ENCODE peak calls at places on chromosomes 3 and 15, in eight cellular contexts. W, Q, S, X, T, E, U and G are unnamed samples. For H3K4me1, the result is how much of the 10 kb centered on the place peaks cover.

GRCh38 chr3:171054921-171055320 is 28.4 kb upstream of the SLC2A2 start:
- DNase-seq in W (no peak), Q (no peak), S (no peak), X (no peak), T (no peak), E (no peak), U (no peak), G (no peak)

GRCh38 chr3:71989165-71989564 is 204.2 kb upstream of the PROK2 start:
- DNase-seq in W (no peak), Q (no peak), S (no peak), X (no peak), T (no peak), E (peak), U (no peak), G (no peak)

GRCh38 chr3:47007482-47008257 is 28.2 kb downstream of the NBEAL2 start:
- DNase-seq in W (no peak), Q (no peak), S (no peak), X (no peak), T (no peak), E (no peak), U (peak), G (peak)

GRCh38 chr3:34011171-34012101 is 213.0 kb downstream of the PDCD6IP start:
- DNase-seq in W (no peak), Q (no peak), S (no peak), X (no peak), T (no peak), E (peak), U (no peak), G (no peak)

GRCh38 chr15:42056934-42057743 is 36.3 kb upstream of the PLA2G4E start:
- DNase-seq in W (no peak), Q (peak), S (peak), X (peak), T (peak), E (peak), U (peak), G (peak)

GRCh38 chr15:60536951-60537350 is 58.0 kb upstream of the ICE2 start:
- DNase-seq in W (no peak), Q (no peak), S (no peak), X (no peak), T (no peak), E (no peak), U (no peak), G (no peak)

GRCh38 chr3:99892332-99892731 is 74.7 kb downstream of the CMSS1 start:
- DNase-seq in W (no peak), Q (no peak), S (no peak), X (no peak), T (no peak), E (no peak), U (no peak), G (no peak)

GRCh38 chr3:40608091-40608490 is 83.3 kb downstream of the ZNF621 start:
- DNase-seq in W (no peak), Q (no peak), S (no peak), X (no peak), T (no peak), E (no peak), U (no peak), G (no peak)

GRCh38 chr3:65810277-65810676 is 228.4 kb downstream of the MAGI1 start:
- DNase-seq in W (no peak), Q (no peak), S (no peak), X (no peak), T (no peak), E (no peak), U (no peak), G (no peak)

GRCh38 chr3:101561630-101562328 is at the start of gene TRMT10C:
- DNase-seq in W (peak), Q (peak), S (peak), X (peak), T (peak), E (peak), U (peak), G (peak)
- TF ChIP-seq POLR2A in W (peak), Q (peak), S (peak), X (peak), T (peak), E (peak), U (peak), G (peak)

DNA sequence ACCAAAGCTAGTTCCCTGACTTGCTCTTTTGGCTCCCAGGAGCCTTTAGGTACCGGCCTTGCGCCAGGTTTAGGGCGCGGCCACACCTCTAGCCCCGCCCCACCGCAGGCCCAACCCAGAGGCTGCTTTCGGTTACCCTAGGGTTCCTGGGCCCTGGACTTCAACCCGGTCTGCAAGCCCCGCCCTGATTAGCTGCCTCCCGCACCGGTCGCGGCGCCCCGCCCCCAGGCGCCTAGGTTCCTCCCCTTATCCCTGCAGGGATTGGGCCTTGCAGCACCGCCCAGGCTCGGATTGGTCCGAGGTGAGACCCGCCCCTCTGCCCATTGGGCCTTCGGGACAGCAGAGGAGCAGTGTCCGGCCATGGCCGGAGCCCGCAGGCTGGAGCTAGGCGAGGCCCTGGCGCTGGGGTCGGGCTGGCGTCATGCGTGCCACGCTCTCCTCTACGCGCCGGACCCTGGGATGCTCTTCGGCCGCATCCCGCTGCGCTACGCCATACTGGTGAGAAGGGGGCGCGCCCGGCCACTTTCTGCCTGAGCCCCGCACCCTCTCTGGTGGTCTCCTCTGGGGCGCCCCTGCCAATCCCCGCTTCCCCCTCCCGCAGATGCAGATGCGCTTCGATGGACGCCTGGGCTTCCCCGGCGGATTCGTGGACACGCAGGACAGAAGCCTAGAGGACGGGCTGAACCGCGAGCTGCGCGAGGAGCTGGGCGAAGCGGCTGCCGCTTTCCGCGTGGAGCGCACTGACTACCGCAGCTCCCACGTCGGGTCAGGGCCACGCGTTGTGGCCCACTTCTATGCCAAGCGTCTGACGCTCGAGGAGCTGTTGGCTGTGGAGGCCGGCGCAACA is at the start of gene NUDT16:
- DNase-seq in W (peak), Q (peak), S (peak), X (peak), T (peak), E (peak), U (peak), G (peak)
- H3K4me1 ChIP-seq in W (under half), Q (under half), S (under half), X (under half), T (half or more), E (under half), U (under half), G (under half)

DNA sequence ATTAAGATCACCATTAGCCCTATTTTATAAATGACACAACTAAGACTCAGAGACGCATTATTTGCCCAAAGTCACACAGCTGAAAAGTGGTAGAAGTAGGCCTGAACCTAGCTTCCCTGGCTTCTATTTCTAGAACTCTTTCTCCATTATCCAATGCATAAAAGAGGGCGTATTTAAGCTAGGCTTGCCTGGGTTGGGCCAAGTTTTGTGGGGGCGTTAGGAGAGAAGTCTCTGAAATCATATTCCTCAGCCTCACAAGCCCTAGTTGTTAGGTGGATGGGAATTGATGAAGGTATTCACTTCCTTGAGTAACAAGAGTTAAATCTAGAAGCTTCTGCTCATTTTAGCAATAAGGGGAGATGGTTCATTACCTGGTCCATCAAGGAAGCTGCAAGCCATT is 22.3 kb downstream of the TIMP4 start:
- DNase-seq in W (no peak), Q (no peak), S (no peak), X (no peak), T (no peak), E (no peak), U (no peak), G (no peak)
- H3K27ac ChIP-seq in W (no peak), Q (no peak), S (no peak), X (no peak), T (no peak), E (no peak), U (no peak), G (no peak)

GRCh38 chr15:31344266-31344665 is 17.6 kb downstream of the KLF13 start:
- DNase-seq in W (no peak), Q (no peak), S (no peak), X (no peak), T (no peak), E (no peak), U (no peak), G (no peak)

GRCh38 chr15:31346367-31347066 is 19.9 kb downstream of the KLF13 start:
- DNase-seq in W (no peak), Q (peak), S (no peak), X (no peak), T (no peak), E (no peak), U (no peak), G (peak)

GRCh38 chr15:31345606-31346366 is 19.2 kb downstream of the KLF13 start:
- DNase-seq in W (no peak), Q (no peak), S (no peak), X (no peak), T (no peak), E (no peak), U (no peak), G (peak)

GRCh38 chr15:31343831-31344230 is 17.2 kb downstream of the KLF13 start:
- DNase-seq in W (no peak), Q (no peak), S (peak), X (no peak), T (no peak), E (no peak), U (no peak), G (no peak)

GRCh38 chr15:31344824-31345605 is 18.4 kb downstream of the KLF13 start:
- DNase-seq in W (no peak), Q (peak), S (peak), X (no peak), T (no peak), E (no peak), U (peak), G (no peak)
- TF ChIP-seq POLR2A in W (no peak), Q (peak), S (peak), X (no peak), T (no peak), E (no peak), U (no peak), G (no peak)

GRCh38 chr3:78871048-78871447 is 896.8 kb downstream of the ROBO1 start:
- DNase-seq in W (no peak), Q (no peak), S (no peak), X (no peak), T (no peak), E (no peak), U (no peak), G (no peak)
- H3K4me1 ChIP-seq in W (under half), Q (under half), S (under half), X (under half), T (under half), E (half or more), U (under half), G (under half)

GRCh38 chr3:37666618-37667017 is 195.1 kb upstream of the CTDSPL start:
- DNase-seq in W (no peak), Q (no peak), S (no peak), X (no peak), T (no peak), E (no peak), U (no peak), G (no peak)

GRCh38 chr3:37667359-37667758 is 194.3 kb upstream of the CTDSPL start:
- DNase-seq in W (no peak), Q (no peak), S (no peak), X (no peak), T (no peak), E (no peak), U (no peak), G (no peak)

GRCh38 chr3:37662708-37663107 is 199.0 kb upstream of the CTDSPL start:
- DNase-seq in W (no peak), Q (no peak), S (no peak), X (no peak), T (no peak), E (no peak), U (no peak), G (no peak)

GRCh38 chr3:37660782-37661181 is 200.9 kb upstream of the CTDSPL start:
- DNase-seq in W (no peak), Q (no peak), S (no peak), X (no peak), T (no peak), E (no peak), U (no peak), G (no peak)

DNA sequence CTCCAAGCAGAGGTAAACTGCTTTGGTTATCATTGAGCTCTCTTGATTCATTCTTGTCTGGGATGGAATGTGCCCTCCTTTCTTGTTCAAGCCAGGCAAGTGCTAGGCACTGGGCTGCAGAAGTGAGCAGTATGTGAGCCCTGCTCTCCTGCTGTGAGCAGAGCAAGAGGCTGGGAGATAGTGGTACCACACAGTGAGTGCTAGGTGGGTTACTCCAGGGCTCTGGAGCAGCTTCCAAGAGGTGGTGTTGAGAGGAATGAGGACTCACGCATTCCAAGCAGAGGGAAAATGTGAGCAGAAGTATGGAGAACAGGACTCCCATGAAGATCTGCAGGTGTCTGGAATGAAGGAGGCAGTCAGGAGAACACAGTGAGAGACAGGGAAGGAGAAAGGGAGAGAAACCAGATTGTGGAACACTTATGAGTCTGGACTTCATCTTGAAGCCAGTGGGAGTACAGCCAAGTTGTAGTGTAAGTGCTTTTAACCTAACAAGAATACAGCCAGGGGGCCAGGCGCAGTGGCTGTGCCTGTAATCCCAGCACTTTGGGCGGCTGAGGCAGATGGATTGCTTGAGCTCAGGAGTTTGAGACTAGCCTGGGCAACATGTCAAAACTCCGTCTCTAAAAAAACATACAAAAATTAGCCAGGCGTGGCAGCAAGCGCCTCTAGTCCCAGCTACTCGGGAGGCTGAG is 199.9 kb upstream of the CTDSPL start:
- DNase-seq in W (no peak), Q (no peak), S (peak), X (peak), T (no peak), E (no peak), U (no peak), G (no peak)
- H3K27ac ChIP-seq in W (no peak), Q (no peak), S (no peak), X (no peak), T (no peak), E (no peak), U (peak), G (no peak)

GRCh38 chr3:50292159-50292923 is at the start of gene IFRD2:
- DNase-seq in W (peak), Q (peak), S (peak), X (peak), T (peak), E (peak), U (peak), G (peak)
- TF ChIP-seq POLR2A in W (peak), Q (peak), S (peak), X (no peak), T (peak), E (peak), U (no peak), G (peak)

GRCh38 chr3:43862992-43863805 is 172.5 kb downstream of the ABHD5 start:
- DNase-seq in W (no peak), Q (no peak), S (no peak), X (no peak), T (no peak), E (no peak), U (no peak), G (no peak)

GRCh38 chr3:43866529-43867353 is 176.0 kb downstream of the ABHD5 start:
- DNase-seq in W (no peak), Q (no peak), S (no peak), X (no peak), T (no peak), E (peak), U (no peak), G (no peak)

GRCh38 chr3:43863966-43864933 is 173.5 kb downstream of the ABHD5 start:
- DNase-seq in W (no peak), Q (no peak), S (no peak), X (no peak), T (no peak), E (no peak), U (no peak), G (no peak)

GRCh38 chr3:43865887-43866528 is 175.3 kb downstream of the ABHD5 start:
- DNase-seq in W (no peak), Q (no peak), S (no peak), X (no peak), T (no peak), E (no peak), U (no peak), G (no peak)

DNA sequence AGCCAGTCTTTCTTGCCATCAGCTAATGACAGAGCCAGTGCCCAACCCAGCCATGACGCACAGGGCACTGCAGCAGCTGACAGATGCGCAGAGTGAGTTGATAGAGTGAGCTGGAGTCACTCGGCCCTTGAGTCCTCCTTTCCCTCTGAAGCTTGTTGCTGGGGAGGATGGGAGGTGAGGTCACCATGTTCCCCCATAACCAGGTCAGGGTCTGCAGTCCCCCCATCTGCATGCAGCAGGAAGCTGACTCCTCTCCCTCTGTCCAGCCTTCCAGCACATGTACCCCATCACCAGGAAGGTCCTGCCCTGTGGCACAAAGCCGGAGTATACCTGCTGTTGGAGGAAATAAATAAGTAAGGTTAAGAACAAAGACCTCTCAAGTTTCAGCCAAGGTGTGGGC is 174.6 kb downstream of the ABHD5 start:
- DNase-seq in W (no peak), Q (no peak), S (no peak), X (no peak), T (no peak), E (no peak), U (no peak), G (no peak)
- H3K4me1 ChIP-seq in W (under half), Q (under half), S (under half), X (under half), T (under half), E (half or more), U (under half), G (under half)